ENCODE peak calls at places on chromosome 15, in seven cellular contexts. G is naive thymus-derived CD8-positive, alpha-beta T cell; P is EH; A is ACHN; X is astrocyte of the spinal cord; K is fibroblast of villous mesenchyme; S is NCI-H460. F is an unnamed sample.

GRCh38 chr15:97986781-97987180 is 26.3 kb downstream of the ARRDC4 start:
- DNase-seq in P (no peak), G (no peak), S (no peak), A (no peak), K (no peak), X (no peak), F (no peak)

GRCh38 chr15:77021803-77022381 is 27.0 kb downstream of the PSTPIP1 start:
- DNase-seq in X (peak; percentile 36), A (no peak), G (peak; percentile 81), P (peak; percentile 89), K (peak; percentile 26), S (no peak), F (peak; percentile 29)

GRCh38 chr15:71802770-71803169 is 7.6 kb upstream of the NR2E3 start:
- DNase-seq in S (no peak), K (no peak), P (no peak), G (no peak), X (no peak), A (no peak), F (no peak)

GRCh38 chr15:41949400-41950126 is 22.8 kb downstream of the EHD4 start:
- DNase-seq in X (no peak), G (no peak), K (no peak), S (no peak), P (no peak), A (no peak), F (no peak)

GRCh38 chr15:38370079-38370478 is 83.8 kb upstream of the FAM98B start:
- DNase-seq in P (peak; percentile 34), A (no peak), G (no peak), S (no peak), K (no peak), X (no peak), F (no peak)

GRCh38 chr15:60392986-60393811 is 4.6 kb downstream of the ANXA2 start:
- DNase-seq in S (peak; percentile 96), K (peak; percentile 98), X (peak; percentile 97), G (no peak), A (peak; percentile 92), P (peak; percentile 99), F (peak; percentile 100)

GRCh38 chr15:48096813-48097212 is 24.0 kb upstream of the SLC24A5 start:
- DNase-seq in K (peak; percentile 80), A (peak; percentile 16), G (no peak), S (no peak), X (peak; percentile 72), P (peak; percentile 92), F (peak; percentile 76)

GRCh38 chr15:82533801-82534200 is 6.5 kb downstream of the RPS17 start:
- DNase-seq in X (no peak), K (no peak), P (no peak), G (no peak), A (no peak), S (no peak), F (no peak)

GRCh38 chr15:58517682-58518525 is 86.1 kb downstream of the LIPC start:
- DNase-seq in G (no peak), X (no peak), A (no peak), S (no peak), K (no peak), P (no peak), F (no peak)

GRCh38 chr15:66619152-66619903 is 53.5 kb upstream of the LCTL start:
- DNase-seq in P (peak; percentile 76), X (peak; percentile 69), K (peak; percentile 74), S (peak; percentile 60), A (peak; percentile 63), G (peak; percentile 29), F (peak; percentile 73)

GRCh38 chr15:30030350-30030749 is 52.4 kb upstream of the GOLGA8J start:
- DNase-seq in P (no peak), G (no peak), X (no peak), A (peak; percentile 17), S (no peak), K (no peak), F (no peak)

GRCh38 chr15:56088389-56088788 is 95.0 kb upstream of the NEDD4 start:
- DNase-seq in K (no peak), P (no peak), A (no peak), X (no peak), G (no peak), S (no peak), F (no peak)

GRCh38 chr15:97224191-97224641 is 736.3 kb upstream of the ARRDC4 start:
- DNase-seq in G (no peak), X (no peak), S (no peak), P (no peak), K (no peak), A (no peak), F (no peak)